ENCODE peak calls at places on chromosomes 4 and X, in five cellular contexts. One of them, this sample, is unnamed.

GRCh38 chr4:96305030-96305429 is 465.1 kb downstream of the PDHA2 start:
- DNase-seq in K562: no peak
- DNase-seq in transverse colon: no peak
- DNase-seq in spleen: no peak
- DNase-seq in Panc1: no peak
- DNase-seq in this sample: no peak

GRCh38 chr4:147981305-147981704 is 249.4 kb downstream of the ARHGAP10 start:
- DNase-seq in K562: no peak
- DNase-seq in transverse colon: no peak
- DNase-seq in spleen: no peak
- DNase-seq in Panc1: no peak
- DNase-seq in this sample: no peak

GRCh38 chrX:107323786-107324492 is 117.5 kb downstream of the DNAAF6 start:
- DNase-seq in K562: no peak
- DNase-seq in transverse colon: no peak
- DNase-seq in spleen: peak; percentile 72
- DNase-seq in Panc1: no peak
- DNase-seq in this sample: peak; percentile 57

GRCh38 chr4:161949941-161950725 is 213.7 kb downstream of the FSTL5 start:
- DNase-seq in K562: no peak
- DNase-seq in transverse colon: no peak
- DNase-seq in spleen: no peak
- DNase-seq in Panc1: no peak
- DNase-seq in this sample: no peak

GRCh38 chrX:31331045-31331444 is 259.2 kb upstream of the FTHL17 start:
- DNase-seq in K562: no peak
- DNase-seq in transverse colon: no peak
- DNase-seq in spleen: no peak
- DNase-seq in Panc1: no peak
- DNase-seq in this sample: no peak

GRCh38 chrX:25198891-25199290 is 183.1 kb upstream of the ARX start:
- DNase-seq in K562: no peak
- DNase-seq in transverse colon: no peak
- DNase-seq in spleen: no peak
- DNase-seq in Panc1: no peak
- DNase-seq in this sample: no peak

GRCh38 chrX:48467331-48467761 is 2.7 kb downstream of the SLC38A5 start:
- DNase-seq in K562: peak; percentile 60
- DNase-seq in transverse colon: no peak
- DNase-seq in spleen: peak; percentile 59
- DNase-seq in Panc1: no peak
- DNase-seq in this sample: no peak

GRCh38 chr4:33649015-33649414 is 2595.3 kb downstream of the ARAP2 start:
- DNase-seq in K562: no peak
- DNase-seq in transverse colon: no peak
- DNase-seq in spleen: no peak
- DNase-seq in Panc1: no peak
- DNase-seq in this sample: no peak

GRCh38 chrX:38941675-38942074 is 140.4 kb downstream of the MID1IP1 start:
- DNase-seq in K562: no peak
- DNase-seq in transverse colon: no peak
- DNase-seq in spleen: no peak
- DNase-seq in Panc1: no peak
- DNase-seq in this sample: no peak

GRCh38 chrX:39652336-39652735 is 445.4 kb downstream of the BCOR start:
- DNase-seq in K562: peak; percentile 32
- DNase-seq in transverse colon: no peak
- DNase-seq in spleen: no peak
- DNase-seq in Panc1: no peak
- DNase-seq in this sample: no peak

GRCh38 chr4:157072002-157072401 is 3.9 kb upstream of the GLRB start:
- DNase-seq in K562: no peak
- DNase-seq in transverse colon: no peak
- DNase-seq in spleen: no peak
- DNase-seq in Panc1: no peak
- DNase-seq in this sample: no peak

GRCh38 chr4:56215901-56216300 is 171.4 kb downstream of the AASDH start:
- DNase-seq in K562: no peak
- DNase-seq in transverse colon: peak; percentile 72
- DNase-seq in spleen: no peak
- DNase-seq in Panc1: no peak
- DNase-seq in this sample: no peak

GRCh38 chr4:128653514-128654420 is 155.7 kb upstream of the JADE1 start:
- DNase-seq in K562: no peak
- DNase-seq in transverse colon: peak; percentile 61
- DNase-seq in spleen: no peak
- DNase-seq in Panc1: no peak
- DNase-seq in this sample: peak; percentile 88

GRCh38 chr4:111689214-111689613 is 456.0 kb upstream of the FAM241A start:
- DNase-seq in K562: no peak
- DNase-seq in transverse colon: no peak
- DNase-seq in spleen: no peak
- DNase-seq in Panc1: no peak
- DNase-seq in this sample: peak; percentile 70

GRCh38 chr4:148216866-148217814 is 225.1 kb downstream of the NR3C2 start:
- DNase-seq in K562: no peak
- DNase-seq in transverse colon: no peak
- DNase-seq in spleen: no peak
- DNase-seq in Panc1: no peak
- DNase-seq in this sample: no peak

GRCh38 chrX:45807572-45808425 is 607.1 kb upstream of the DIPK2B start:
- DNase-seq in K562: no peak
- DNase-seq in transverse colon: no peak
- DNase-seq in spleen: no peak
- DNase-seq in Panc1: no peak
- DNase-seq in this sample: no peak

GRCh38 chrX:101220881-101221280 is 1.3 kb downstream of the DRP2 start:
- DNase-seq in K562: no peak
- DNase-seq in transverse colon: peak; percentile 30
- DNase-seq in spleen: no peak
- DNase-seq in Panc1: no peak
- DNase-seq in this sample: no peak

GRCh38 chrX:125131146-125131545 is 188.5 kb upstream of the TEX13C start:
- DNase-seq in K562: no peak
- DNase-seq in transverse colon: no peak
- DNase-seq in spleen: no peak
- DNase-seq in Panc1: no peak
- DNase-seq in this sample: no peak

GRCh38 chr4:37603070-37603468 is 83.1 kb downstream of the RELL1 start:
- DNase-seq in K562: peak; percentile 87
- DNase-seq in transverse colon: peak; percentile 87
- DNase-seq in spleen: peak; percentile 94
- DNase-seq in Panc1: peak; percentile 53
- DNase-seq in this sample: peak; percentile 88

GRCh38 chr4:134089885-134090284 is 111.7 kb downstream of the PABPC4L start:
- DNase-seq in K562: no peak
- DNase-seq in transverse colon: no peak
- DNase-seq in spleen: no peak
- DNase-seq in Panc1: no peak
- DNase-seq in this sample: no peak

GRCh38 chrX:67543818-67544217 is at the start of gene AR:
- DNase-seq in K562: no peak
- DNase-seq in transverse colon: peak; percentile 26
- DNase-seq in spleen: peak; percentile 75
- DNase-seq in Panc1: no peak
- DNase-seq in this sample: peak; percentile 83

GRCh38 chr4:75848891-75849290 is 53.4 kb downstream of the PPEF2 start:
- DNase-seq in K562: no peak
- DNase-seq in transverse colon: no peak
- DNase-seq in spleen: no peak
- DNase-seq in Panc1: no peak
- DNase-seq in this sample: no peak

GRCh38 chrX:85111347-85111746 is 107.7 kb downstream of the APOOL start:
- DNase-seq in K562: peak; percentile 11
- DNase-seq in transverse colon: no peak
- DNase-seq in spleen: no peak
- DNase-seq in Panc1: no peak
- DNase-seq in this sample: no peak

GRCh38 chrX:99242001-99242400 is 1168.1 kb downstream of the PCDH19 start:
- DNase-seq in K562: no peak
- DNase-seq in transverse colon: no peak
- DNase-seq in spleen: peak; percentile 47
- DNase-seq in Panc1: no peak
- DNase-seq in this sample: no peak

GRCh38 chr4:147546341-147546740 is 65.4 kb downstream of the EDNRA start:
- DNase-seq in K562: no peak
- DNase-seq in transverse colon: no peak
- DNase-seq in spleen: no peak
- DNase-seq in Panc1: no peak
- DNase-seq in this sample: no peak

GRCh38 chr4:34258176-34258575 is 1986.1 kb downstream of the ARAP2 start:
- DNase-seq in K562: no peak
- DNase-seq in transverse colon: no peak
- DNase-seq in spleen: no peak
- DNase-seq in Panc1: no peak
- DNase-seq in this sample: no peak

GRCh38 chr4:139969635-139970266 is 184.2 kb downstream of the MAML3 start:
- DNase-seq in K562: no peak
- DNase-seq in transverse colon: no peak
- DNase-seq in spleen: no peak
- DNase-seq in Panc1: no peak
- DNase-seq in this sample: no peak

GRCh38 chr4:139973611-139974010 is 180.4 kb downstream of the MAML3 start:
- DNase-seq in K562: no peak
- DNase-seq in transverse colon: no peak
- DNase-seq in spleen: no peak
- DNase-seq in Panc1: no peak
- DNase-seq in this sample: no peak

GRCh38 chr4:139975830-139976272 is 178.1 kb downstream of the MAML3 start:
- DNase-seq in K562: no peak
- DNase-seq in transverse colon: no peak
- DNase-seq in spleen: no peak
- DNase-seq in Panc1: no peak
- DNase-seq in this sample: no peak

GRCh38 chr4:139972305-139972704 is 181.7 kb downstream of the MAML3 start:
- DNase-seq in K562: no peak
- DNase-seq in transverse colon: no peak
- DNase-seq in spleen: no peak
- DNase-seq in Panc1: no peak
- DNase-seq in this sample: no peak

DNA sequence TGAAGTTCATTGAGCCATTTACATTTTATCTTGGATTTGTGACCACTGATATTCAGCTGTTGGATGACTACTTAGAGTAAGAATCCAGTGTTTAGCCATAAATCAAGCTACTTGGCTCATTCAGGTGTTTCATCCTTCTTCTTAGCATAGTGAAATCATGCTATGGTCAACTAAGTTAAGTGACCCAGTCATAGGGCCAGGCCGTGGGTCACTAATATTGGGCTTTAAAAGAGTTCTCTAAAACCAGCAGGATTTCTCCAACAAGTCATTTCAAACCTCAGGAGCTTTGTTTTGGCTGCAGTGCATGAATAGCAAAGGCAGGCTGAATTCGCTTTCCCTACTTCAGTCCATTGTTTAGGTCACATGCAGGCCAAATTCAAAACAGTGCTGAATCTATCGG is 181.0 kb downstream of the MAML3 start:
- DNase-seq in K562: no peak
- DNase-seq in transverse colon: no peak
- DNase-seq in spleen: no peak
- DNase-seq in Panc1: no peak
- DNase-seq in this sample: no peak
- H3K4me1 ChIP-seq in K562: no peaks in the 10 kb centered on the region
- H3K4me1 ChIP-seq in transverse colon: peaks cover 8% of the 10 kb centered on the region
- H3K4me1 ChIP-seq in spleen: peaks cover 29% of the 10 kb centered on the region
- H3K4me1 ChIP-seq in Panc1: no peaks in the 10 kb centered on the region
- H3K4me1 ChIP-seq in this sample: peaks cover 40% of the 10 kb centered on the region

GRCh38 chr4:140344621-140345020 is 28.8 kb upstream of the SCOC start:
- DNase-seq in K562: no peak
- DNase-seq in transverse colon: no peak
- DNase-seq in spleen: no peak
- DNase-seq in Panc1: no peak
- DNase-seq in this sample: no peak

GRCh38 chr4:140346136-140346535 is 27.3 kb upstream of the SCOC start:
- DNase-seq in K562: no peak
- DNase-seq in transverse colon: no peak
- DNase-seq in spleen: no peak
- DNase-seq in Panc1: no peak
- DNase-seq in this sample: no peak

GRCh38 chr4:140342620-140343019 is 30.8 kb upstream of the SCOC start:
- DNase-seq in K562: no peak
- DNase-seq in transverse colon: no peak
- DNase-seq in spleen: no peak
- DNase-seq in Panc1: no peak
- DNase-seq in this sample: no peak

GRCh38 chr4:140344111-140344510 is 29.3 kb upstream of the SCOC start:
- DNase-seq in K562: no peak
- DNase-seq in transverse colon: no peak
- DNase-seq in spleen: no peak
- DNase-seq in Panc1: no peak
- DNase-seq in this sample: no peak

DNA sequence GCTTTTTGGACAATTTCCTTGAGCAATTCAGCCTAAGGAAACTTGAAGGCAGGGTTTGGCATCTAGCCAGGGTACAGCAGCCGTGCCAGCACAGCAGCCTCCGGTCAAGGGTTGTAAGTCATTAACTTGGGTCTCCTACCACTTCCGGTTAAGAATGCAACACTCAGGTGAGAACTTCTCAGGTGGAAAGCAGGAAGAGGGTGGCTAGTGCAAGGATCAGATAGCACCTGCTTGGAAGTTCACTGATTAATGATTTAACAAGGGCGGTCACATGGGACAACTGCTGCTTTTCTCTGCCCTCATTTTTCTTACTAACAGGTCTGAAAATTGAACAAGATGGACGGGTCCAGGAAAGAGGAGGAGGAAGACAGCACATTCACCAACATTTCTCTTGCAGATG is 30.1 kb upstream of the SCOC start:
- DNase-seq in K562: no peak
- DNase-seq in transverse colon: peak; percentile 89
- DNase-seq in spleen: no peak
- DNase-seq in Panc1: no peak
- DNase-seq in this sample: no peak
- TF ChIP-seq POLR2AphosphoS5 in K562: no peak
- TF ChIP-seq POLR2AphosphoS5 in transverse colon: peak; percentile 54
- TF ChIP-seq POLR2AphosphoS5 in spleen: no peak
- TF ChIP-seq POLR2AphosphoS5 in Panc1: no peak
- TF ChIP-seq POLR2AphosphoS5 in this sample: no peak

DNA sequence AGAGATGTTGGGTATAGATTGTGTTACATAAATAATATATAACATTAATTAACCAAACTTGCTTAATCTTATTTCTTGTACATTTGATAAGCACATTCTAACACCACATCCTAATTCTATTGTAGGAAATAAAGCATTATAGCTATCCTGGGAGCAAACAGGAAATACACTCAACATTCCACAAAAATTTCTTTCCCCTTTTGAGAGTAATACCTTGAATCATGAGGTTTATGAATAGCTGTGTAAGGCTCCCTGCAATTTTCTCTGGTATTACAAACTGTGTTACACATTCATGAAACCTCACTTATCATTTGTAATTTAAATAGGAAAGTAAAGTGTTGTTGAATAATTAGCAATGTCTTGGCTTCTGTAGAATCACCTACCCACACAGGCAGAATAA is 95.1 kb downstream of the TMEM47 start:
- DNase-seq in K562: no peak
- DNase-seq in transverse colon: no peak
- DNase-seq in spleen: no peak
- DNase-seq in Panc1: no peak
- DNase-seq in this sample: no peak
- H3K4me1 ChIP-seq in K562: no peaks in the 10 kb centered on the region
- H3K4me1 ChIP-seq in transverse colon: no peaks in the 10 kb centered on the region
- H3K4me1 ChIP-seq in spleen: no peaks in the 10 kb centered on the region
- H3K4me1 ChIP-seq in Panc1: no peaks in the 10 kb centered on the region
- H3K4me1 ChIP-seq in this sample: no peaks in the 10 kb centered on the region

GRCh38 chrX:70476934-70477733 is 32.5 kb downstream of the DLG3 start:
- DNase-seq in K562: no peak
- DNase-seq in transverse colon: peak; percentile 78
- DNase-seq in spleen: no peak
- DNase-seq in Panc1: no peak
- DNase-seq in this sample: peak; percentile 74
- TF ChIP-seq POLR2AphosphoS5 in K562: no peak
- TF ChIP-seq POLR2AphosphoS5 in transverse colon: peak; percentile 65
- TF ChIP-seq POLR2AphosphoS5 in spleen: no peak
- TF ChIP-seq POLR2AphosphoS5 in Panc1: no peak
- TF ChIP-seq POLR2AphosphoS5 in this sample: no peak

This sample was measured in sigmoid colon.